ENCODE peak calls at places on chromosome 6, in seven cellular contexts. T is A549, F is brain microvascular endothelial cell, E is choroid plexus epithelial cell, D is fibroblast of pulmonary artery, Z is right lobe of liver, W is cardiac muscle cell. V is an unnamed sample.

GRCh38 chr6:43436577-43437282 is 9.4 kb downstream of the ABCC10 start:
- DNase-seq in T (peak), F (peak), E (peak), D (peak), Z (peak), W (peak), V (peak)

GRCh38 chr6:157466340-157466643 is 85.3 kb downstream of the ZDHHC14 start:
- DNase-seq in T (no peak), F (no peak), E (no peak), D (no peak), Z (no peak), W (no peak), V (no peak)

GRCh38 chr6:52157301-52157930 is 28.8 kb upstream of the IL17A start:
- DNase-seq in T (no peak), F (peak), E (no peak), D (no peak), Z (no peak), W (peak), V (peak)

GRCh38 chr6:17393335-17394191 is at the start of gene CAP2:
- DNase-seq in T (peak), F (peak), E (peak), D (peak), Z (peak), W (peak), V (peak)

GRCh38 chr6:43491750-43492661 is 14.6 kb downstream of the TJAP1 start:
- DNase-seq in T (no peak), F (peak), E (peak), D (peak), Z (peak), W (peak), V (peak)

GRCh38 chr6:52779237-52779636 is 16.0 kb upstream of the GSTA2 start:
- DNase-seq in T (no peak), F (no peak), E (no peak), D (no peak), Z (no peak), W (no peak), V (no peak)

GRCh38 chr6:166608819-166609218 is 18.2 kb downstream of the RPS6KA2 start:
- DNase-seq in T (no peak), F (no peak), E (no peak), D (no peak), Z (no peak), W (no peak), V (no peak)

GRCh38 chr6:63759605-63760004 is 124.0 kb downstream of the PHF3 start:
- DNase-seq in T (peak), F (no peak), E (no peak), D (no peak), Z (no peak), W (peak), V (no peak)

GRCh38 chr6:128350416-128351254 is 169.8 kb downstream of the PTPRK start:
- DNase-seq in T (peak), F (peak), E (peak), D (peak), Z (no peak), W (peak), V (peak)

GRCh38 chr6:134884752-134885151 is 65.1 kb downstream of the ALDH8A1 start:
- DNase-seq in T (no peak), F (no peak), E (no peak), D (no peak), Z (no peak), W (no peak), V (no peak)

GRCh38 chr6:158911746-158912158 is 88.2 kb downstream of the RSPH3 start:
- DNase-seq in T (no peak), F (no peak), E (no peak), D (no peak), Z (no peak), W (no peak), V (no peak)

GRCh38 chr6:72350256-72350875 is 271.5 kb upstream of the KCNQ5 start:
- DNase-seq in T (no peak), F (no peak), E (no peak), D (no peak), Z (no peak), W (no peak), V (no peak)

GRCh38 chr6:168101201-168102092 is 22.4 kb upstream of the FRMD1 start:
- DNase-seq in T (no peak), F (no peak), E (no peak), D (no peak), Z (peak), W (no peak), V (no peak)

GRCh38 chr6:160297310-160297709 is 38.7 kb upstream of the SLC22A2 start:
- DNase-seq in T (peak), F (no peak), E (no peak), D (no peak), Z (peak), W (no peak), V (no peak)

GRCh38 chr6:119620846-119621570 is 271.4 kb upstream of the MAN1A1 start:
- DNase-seq in T (no peak), F (peak), E (peak), D (peak), Z (no peak), W (peak), V (peak)

GRCh38 chr6:122712093-122712863 is 67.2 kb upstream of the FABP7 start:
- DNase-seq in T (no peak), F (peak), E (peak), D (peak), Z (no peak), W (no peak), V (peak)

GRCh38 chr6:154914288-154914687 is 80.8 kb upstream of the TIAM2 start:
- DNase-seq in T (no peak), F (no peak), E (no peak), D (no peak), Z (no peak), W (no peak), V (peak)

GRCh38 chr6:145836170-145836569 is 21.6 kb upstream of the FBXO30 start:
- DNase-seq in T (no peak), F (peak), E (peak), D (peak), Z (no peak), W (peak), V (peak)

GRCh38 chr6:64259372-64259771 is 623.8 kb downstream of the PHF3 start:
- DNase-seq in T (no peak), F (no peak), E (no peak), D (no peak), Z (no peak), W (no peak), V (no peak)

GRCh38 chr6:157707576-157707975 is 115.5 kb upstream of the SNX9 start:
- DNase-seq in T (no peak), F (no peak), E (no peak), D (no peak), Z (no peak), W (no peak), V (no peak)

GRCh38 chr6:117425431-117426153 is at the start of gene ROS1:
- DNase-seq in T (no peak), F (no peak), E (no peak), D (no peak), Z (no peak), W (no peak), V (no peak)

GRCh38 chr6:158819977-158820632 is 937 bp upstream of the EZR start:
- DNase-seq in T (no peak), F (no peak), E (peak), D (no peak), Z (no peak), W (no peak), V (peak)

GRCh38 chr6:25703005-25703404 is 51.0 kb downstream of the SCGN start:
- DNase-seq in T (no peak), F (no peak), E (no peak), D (no peak), Z (no peak), W (no peak), V (no peak)

GRCh38 chr6:118771253-118771652 is 119.9 kb upstream of the CEP85L start:
- DNase-seq in T (no peak), F (no peak), E (no peak), D (no peak), Z (no peak), W (no peak), V (no peak)

GRCh38 chr6:119308048-119308570 is 41.5 kb downstream of the MAN1A1 start:
- DNase-seq in T (peak), F (peak), E (peak), D (peak), Z (no peak), W (peak), V (peak)

GRCh38 chr6:136613477-136613876 is 63.3 kb upstream of the MAP7 start:
- DNase-seq in T (peak), F (no peak), E (peak), D (peak), Z (no peak), W (no peak), V (peak)

GRCh38 chr6:28858963-28859362 is 64.8 kb downstream of the TRIM27 start:
- DNase-seq in T (no peak), F (no peak), E (no peak), D (no peak), Z (no peak), W (no peak), V (no peak)

GRCh38 chr6:42720739-42721138 is 1.7 kb downstream of the PRPH2 start:
- DNase-seq in T (no peak), F (peak), E (peak), D (peak), Z (no peak), W (peak), V (peak)

GRCh38 chr6:99270852-99271251 is 78.6 kb downstream of the FAXC start:
- DNase-seq in T (no peak), F (no peak), E (no peak), D (no peak), Z (no peak), W (no peak), V (no peak)

GRCh38 chr6:46323312-46323965 is 152.7 kb upstream of the ENPP5 start:
- DNase-seq in T (no peak), F (peak), E (peak), D (peak), Z (no peak), W (peak), V (peak)
- H3K4me3 ChIP-seq in T (no peak), F (no peak), E (no peak), D (no peak), Z (no peak), W (no peak), V (no peak)

GRCh38 chr6:32970413-32971244 is 2.2 kb downstream of the BRD2 start:
- DNase-seq in T (peak), F (peak), E (peak), D (peak), Z (peak), W (peak), V (peak)
- TF ChIP-seq CTCF in T (no peak), F (no peak), E (no peak), D (no peak), Z (no peak), W (no peak), V (no peak)

GRCh38 chr6:31729515-31729978 is 448 bp upstream of the DDAH2 start:
- DNase-seq in T (peak), F (peak), E (peak), D (peak), Z (peak), W (peak), V (peak)

GRCh38 chr6:31729979-31730630 is 1.0 kb upstream of the DDAH2 start:
- DNase-seq in T (peak), F (peak), E (peak), D (peak), Z (peak), W (peak), V (peak)

GRCh38 chr6:31732029-31732428 is 2.9 kb upstream of the DDAH2 start:
- DNase-seq in T (no peak), F (no peak), E (no peak), D (no peak), Z (no peak), W (no peak), V (no peak)

GRCh38 chr6:31728767-31729514 is at the start of gene DDAH2:
- DNase-seq in T (no peak), F (no peak), E (no peak), D (no peak), Z (peak), W (no peak), V (no peak)

GRCh38 chr6:31730631-31731086 is 1.6 kb upstream of the DDAH2 start:
- DNase-seq in T (no peak), F (no peak), E (no peak), D (no peak), Z (no peak), W (no peak), V (no peak)
- H3K4me3 ChIP-seq in T (peak), F (no peak), E (peak), D (peak), Z (peak), W (peak), V (no peak)

GRCh38 chr6:34990971-34991560 is 102.0 kb downstream of the ANKS1A start:
- DNase-seq in T (no peak), F (peak), E (peak), D (peak), Z (no peak), W (peak), V (peak)
- TF ChIP-seq CTCF in T (no peak), F (no peak), E (no peak), D (no peak), Z (no peak), W (no peak), V (no peak)

GRCh38 chr6:46849361-46849690 is 56.1 kb downstream of the MEP1A start:
- DNase-seq in T (no peak), F (no peak), E (no peak), D (no peak), Z (no peak), W (no peak), V (no peak)

GRCh38 chr6:46845126-46845525 is 51.9 kb downstream of the MEP1A start:
- DNase-seq in T (no peak), F (no peak), E (no peak), D (no peak), Z (no peak), W (no peak), V (no peak)

GRCh38 chr6:46850781-46851180 is 57.6 kb downstream of the MEP1A start:
- DNase-seq in T (no peak), F (peak), E (peak), D (peak), Z (no peak), W (peak), V (no peak)

DNA sequence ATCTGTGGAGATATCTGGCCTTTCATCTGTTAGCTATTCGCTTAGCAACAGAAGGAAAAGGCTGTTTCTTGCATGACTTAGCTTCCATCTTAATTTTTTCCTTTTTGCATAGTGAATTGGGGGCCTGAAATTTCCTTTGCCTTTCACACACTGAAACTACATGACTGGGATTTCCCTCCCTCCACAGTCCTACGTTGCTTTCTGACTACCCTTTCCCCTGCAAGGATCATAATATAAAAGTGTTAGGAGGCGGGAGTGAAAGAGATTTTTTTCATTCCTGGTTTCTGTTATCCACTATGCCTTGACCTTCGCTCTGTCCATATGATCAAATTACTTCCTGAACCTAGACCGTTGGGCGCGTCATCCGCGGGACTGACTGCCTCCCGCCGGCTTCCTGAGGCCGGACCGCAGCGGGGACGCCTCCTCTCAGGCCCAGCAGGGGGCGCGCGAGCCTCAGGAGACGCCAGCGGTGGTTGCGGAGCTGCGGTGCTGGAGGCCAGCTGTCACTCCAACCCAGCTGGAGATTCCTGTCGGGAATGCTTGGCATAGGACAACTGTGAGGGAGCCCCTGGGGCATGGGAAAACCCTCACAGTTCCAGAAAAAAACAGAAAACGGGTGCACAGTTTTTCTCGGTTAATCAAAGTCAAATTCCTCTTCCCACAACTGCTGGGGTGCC is 55.6 kb downstream of the MEP1A start:
- DNase-seq in T (peak), F (peak), E (peak), D (peak), Z (peak), W (peak), V (peak)
- H3K4me3 ChIP-seq in T (peak), F (no peak), E (peak), D (no peak), Z (no peak), W (no peak), V (no peak)

DNA sequence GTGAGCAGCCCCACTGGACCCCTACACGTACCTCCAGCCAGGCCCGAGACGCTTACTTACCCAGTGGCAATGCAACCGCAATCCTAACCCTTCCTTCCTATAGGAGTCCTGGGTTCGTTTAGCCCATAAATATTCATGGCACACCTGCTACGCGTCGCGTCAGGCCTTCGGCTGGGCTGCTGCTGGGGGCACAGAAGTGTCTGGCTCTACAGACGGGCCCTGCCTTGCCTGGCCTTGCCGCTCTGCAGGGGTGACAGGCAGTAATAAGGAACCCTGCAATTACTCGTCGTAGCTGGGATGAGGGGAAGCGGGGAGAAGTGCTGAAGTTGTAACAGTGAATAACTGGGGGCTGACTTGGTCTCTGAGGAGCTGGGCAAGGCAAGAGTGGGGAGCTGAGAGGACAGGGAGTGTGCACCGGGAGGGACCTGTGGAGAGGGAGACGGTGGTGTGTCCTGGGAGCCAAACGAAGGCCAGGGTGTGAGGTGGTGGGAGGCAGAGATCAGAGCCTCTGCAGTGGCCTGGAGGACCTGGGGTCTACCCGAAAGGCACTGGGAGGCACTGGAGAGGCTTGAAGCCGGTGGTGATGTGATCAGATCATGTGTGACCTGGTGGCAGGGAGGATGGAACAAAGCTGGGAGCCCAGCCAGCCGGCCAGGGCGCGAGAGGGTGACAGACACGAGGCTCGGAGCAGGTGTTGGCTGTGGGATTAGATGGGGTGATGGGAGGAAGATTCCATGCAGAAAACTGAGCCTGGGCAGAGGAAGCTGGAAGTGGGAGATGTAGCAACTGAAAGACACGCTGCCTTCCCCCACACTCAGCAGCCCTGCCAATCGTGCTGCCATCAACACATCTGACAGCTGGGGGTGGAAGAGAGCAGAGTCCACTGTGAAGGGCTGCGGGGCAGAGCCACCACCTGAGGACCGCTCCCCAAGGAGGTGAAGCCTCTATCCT is 36.4 kb downstream of the PSMG4 start:
- DNase-seq in T (peak), F (no peak), E (no peak), D (no peak), Z (peak), W (no peak), V (no peak)
- TF ChIP-seq CTCF in T (no peak), F (peak), E (peak), D (peak), Z (peak), W (no peak), V (peak)

V was measured in fibroblast of the aortic adventitia.